ENCODE peak calls at places on chromosomes 5 and 9, in eight cellular contexts. One of them, this sample, is unnamed.

GRCh38 chr9:38212016-38212415 is 143.0 kb upstream of the SHB start:
- DNase-seq in endothelial cell of umbilical vein: no peak
- DNase-seq in lower lobe of right lung: no peak
- DNase-seq in keratinocyte: no peak
- DNase-seq in substantia nigra: no peak
- DNase-seq in adrenal gland: no peak
- DNase-seq in breast epithelium: no peak
- DNase-seq in CD4-positive, alpha-beta memory T cell: no peak
- DNase-seq in this sample: peak; percentile 76

GRCh38 chr9:35645736-35646582 is 4.8 kb downstream of the SIT1 start:
- DNase-seq in endothelial cell of umbilical vein: no peak
- DNase-seq in lower lobe of right lung: peak; percentile 62
- DNase-seq in keratinocyte: no peak
- DNase-seq in substantia nigra: peak; percentile 65
- DNase-seq in adrenal gland: peak; percentile 48
- DNase-seq in breast epithelium: peak; percentile 63
- DNase-seq in CD4-positive, alpha-beta memory T cell: no peak
- DNase-seq in this sample: peak; percentile 77

GRCh38 chr9:120435066-120435465 is 144.9 kb downstream of the CDK5RAP2 start:
- DNase-seq in endothelial cell of umbilical vein: no peak
- DNase-seq in lower lobe of right lung: no peak
- DNase-seq in keratinocyte: no peak
- DNase-seq in substantia nigra: no peak
- DNase-seq in adrenal gland: no peak
- DNase-seq in breast epithelium: no peak
- DNase-seq in CD4-positive, alpha-beta memory T cell: no peak
- DNase-seq in this sample: no peak

GRCh38 chr5:40514986-40515385 is 164.7 kb upstream of the PTGER4 start:
- DNase-seq in endothelial cell of umbilical vein: no peak
- DNase-seq in lower lobe of right lung: no peak
- DNase-seq in keratinocyte: no peak
- DNase-seq in substantia nigra: no peak
- DNase-seq in adrenal gland: no peak
- DNase-seq in breast epithelium: no peak
- DNase-seq in CD4-positive, alpha-beta memory T cell: peak; percentile 50
- DNase-seq in this sample: no peak

GRCh38 chr9:134318941-134319305 is 7.3 kb upstream of the RXRA start:
- DNase-seq in endothelial cell of umbilical vein: no peak
- DNase-seq in lower lobe of right lung: peak; percentile 34
- DNase-seq in keratinocyte: no peak
- DNase-seq in substantia nigra: no peak
- DNase-seq in adrenal gland: no peak
- DNase-seq in breast epithelium: no peak
- DNase-seq in CD4-positive, alpha-beta memory T cell: no peak
- DNase-seq in this sample: no peak

GRCh38 chr5:108451269-108451668 is 69.4 kb upstream of the FBXL17 start:
- DNase-seq in endothelial cell of umbilical vein: no peak
- DNase-seq in lower lobe of right lung: no peak
- DNase-seq in keratinocyte: no peak
- DNase-seq in substantia nigra: no peak
- DNase-seq in adrenal gland: no peak
- DNase-seq in breast epithelium: no peak
- DNase-seq in CD4-positive, alpha-beta memory T cell: no peak
- DNase-seq in this sample: no peak

GRCh38 chr5:139651863-139652787 is 4.0 kb downstream of the CXXC5 start:
- DNase-seq in endothelial cell of umbilical vein: peak; percentile 73
- DNase-seq in lower lobe of right lung: peak; percentile 84
- DNase-seq in keratinocyte: no peak
- DNase-seq in substantia nigra: peak; percentile 95
- DNase-seq in adrenal gland: peak; percentile 94
- DNase-seq in breast epithelium: no peak
- DNase-seq in CD4-positive, alpha-beta memory T cell: no peak
- DNase-seq in this sample: peak; percentile 47

GRCh38 chr9:93662952-93663572 is 86.7 kb downstream of the PHF2 start:
- DNase-seq in endothelial cell of umbilical vein: no peak
- DNase-seq in lower lobe of right lung: no peak
- DNase-seq in keratinocyte: no peak
- DNase-seq in substantia nigra: no peak
- DNase-seq in adrenal gland: no peak
- DNase-seq in breast epithelium: peak; percentile 5
- DNase-seq in CD4-positive, alpha-beta memory T cell: no peak
- DNase-seq in this sample: no peak

GRCh38 chr5:172496671-172497371 is 42.5 kb upstream of the SH3PXD2B start:
- DNase-seq in endothelial cell of umbilical vein: peak; percentile 43
- DNase-seq in lower lobe of right lung: no peak
- DNase-seq in keratinocyte: no peak
- DNase-seq in substantia nigra: no peak
- DNase-seq in adrenal gland: peak; percentile 72
- DNase-seq in breast epithelium: no peak
- DNase-seq in CD4-positive, alpha-beta memory T cell: no peak
- DNase-seq in this sample: no peak

GRCh38 chr9:134545213-134546211 is 96.1 kb upstream of the COL5A1 start:
- DNase-seq in endothelial cell of umbilical vein: no peak
- DNase-seq in lower lobe of right lung: no peak
- DNase-seq in keratinocyte: no peak
- DNase-seq in substantia nigra: peak; percentile 25
- DNase-seq in adrenal gland: no peak
- DNase-seq in breast epithelium: no peak
- DNase-seq in CD4-positive, alpha-beta memory T cell: no peak
- DNase-seq in this sample: no peak

GRCh38 chr9:98360176-98360708 is 104.8 kb upstream of the TBC1D2 start:
- DNase-seq in endothelial cell of umbilical vein: no peak
- DNase-seq in lower lobe of right lung: no peak
- DNase-seq in keratinocyte: no peak
- DNase-seq in substantia nigra: no peak
- DNase-seq in adrenal gland: no peak
- DNase-seq in breast epithelium: no peak
- DNase-seq in CD4-positive, alpha-beta memory T cell: no peak
- DNase-seq in this sample: no peak

GRCh38 chr5:40991168-40991980 is 79.8 kb downstream of the MROH2B start:
- DNase-seq in endothelial cell of umbilical vein: peak; percentile 90
- DNase-seq in lower lobe of right lung: no peak
- DNase-seq in keratinocyte: no peak
- DNase-seq in substantia nigra: peak; percentile 16
- DNase-seq in adrenal gland: peak; percentile 82
- DNase-seq in breast epithelium: no peak
- DNase-seq in CD4-positive, alpha-beta memory T cell: no peak
- DNase-seq in this sample: peak; percentile 33

GRCh38 chr9:33165263-33166151 is 1.6 kb downstream of the B4GALT1 start:
- DNase-seq in endothelial cell of umbilical vein: peak; percentile 39
- DNase-seq in lower lobe of right lung: no peak
- DNase-seq in keratinocyte: no peak
- DNase-seq in substantia nigra: no peak
- DNase-seq in adrenal gland: peak; percentile 81
- DNase-seq in breast epithelium: no peak
- DNase-seq in CD4-positive, alpha-beta memory T cell: peak; percentile 44
- DNase-seq in this sample: peak; percentile 96

GRCh38 chr5:136123236-136123768 is 9.3 kb upstream of the SMAD5 start:
- DNase-seq in endothelial cell of umbilical vein: no peak
- DNase-seq in lower lobe of right lung: no peak
- DNase-seq in keratinocyte: no peak
- DNase-seq in substantia nigra: no peak
- DNase-seq in adrenal gland: no peak
- DNase-seq in breast epithelium: no peak
- DNase-seq in CD4-positive, alpha-beta memory T cell: no peak
- DNase-seq in this sample: peak; percentile 44

GRCh38 chr5:146840016-146840415 is 38.5 kb downstream of the PPP2R2B start:
- DNase-seq in endothelial cell of umbilical vein: no peak
- DNase-seq in lower lobe of right lung: no peak
- DNase-seq in keratinocyte: no peak
- DNase-seq in substantia nigra: no peak
- DNase-seq in adrenal gland: no peak
- DNase-seq in breast epithelium: no peak
- DNase-seq in CD4-positive, alpha-beta memory T cell: no peak
- DNase-seq in this sample: no peak

GRCh38 chr9:93822229-93822628 is 132.9 kb downstream of the BARX1 start:
- DNase-seq in endothelial cell of umbilical vein: no peak
- DNase-seq in lower lobe of right lung: no peak
- DNase-seq in keratinocyte: no peak
- DNase-seq in substantia nigra: no peak
- DNase-seq in adrenal gland: no peak
- DNase-seq in breast epithelium: no peak
- DNase-seq in CD4-positive, alpha-beta memory T cell: no peak
- DNase-seq in this sample: no peak

GRCh38 chr5:140967226-140967893 is 1.1 kb downstream of the PCDHAC2 start:
- DNase-seq in endothelial cell of umbilical vein: peak; percentile 3
- DNase-seq in lower lobe of right lung: no peak
- DNase-seq in keratinocyte: no peak
- DNase-seq in substantia nigra: no peak
- DNase-seq in adrenal gland: no peak
- DNase-seq in breast epithelium: no peak
- DNase-seq in CD4-positive, alpha-beta memory T cell: no peak
- DNase-seq in this sample: no peak

GRCh38 chr5:155530046-155530445 is 516.5 kb downstream of the KIF4B start:
- DNase-seq in endothelial cell of umbilical vein: no peak
- DNase-seq in lower lobe of right lung: no peak
- DNase-seq in keratinocyte: peak; percentile 48
- DNase-seq in substantia nigra: no peak
- DNase-seq in adrenal gland: no peak
- DNase-seq in breast epithelium: no peak
- DNase-seq in CD4-positive, alpha-beta memory T cell: no peak
- DNase-seq in this sample: no peak

GRCh38 chr9:109270971-109271900 is 49.6 kb downstream of the EPB41L4B start:
- DNase-seq in endothelial cell of umbilical vein: no peak
- DNase-seq in lower lobe of right lung: no peak
- DNase-seq in keratinocyte: no peak
- DNase-seq in substantia nigra: no peak
- DNase-seq in adrenal gland: no peak
- DNase-seq in breast epithelium: no peak
- DNase-seq in CD4-positive, alpha-beta memory T cell: no peak
- DNase-seq in this sample: no peak

GRCh38 chr5:126446498-126447224 is 23.5 kb downstream of the GRAMD2B start:
- DNase-seq in endothelial cell of umbilical vein: no peak
- DNase-seq in lower lobe of right lung: no peak
- DNase-seq in keratinocyte: peak; percentile 77
- DNase-seq in substantia nigra: no peak
- DNase-seq in adrenal gland: no peak
- DNase-seq in breast epithelium: no peak
- DNase-seq in CD4-positive, alpha-beta memory T cell: no peak
- DNase-seq in this sample: peak; percentile 84

GRCh38 chr5:78364005-78364404 is 3.6 kb downstream of the SCAMP1 start:
- DNase-seq in endothelial cell of umbilical vein: no peak
- DNase-seq in lower lobe of right lung: no peak
- DNase-seq in keratinocyte: no peak
- DNase-seq in substantia nigra: no peak
- DNase-seq in adrenal gland: no peak
- DNase-seq in breast epithelium: no peak
- DNase-seq in CD4-positive, alpha-beta memory T cell: no peak
- DNase-seq in this sample: no peak

GRCh38 chr5:111656580-111656979 is 100.4 kb downstream of the NREP start:
- DNase-seq in endothelial cell of umbilical vein: no peak
- DNase-seq in lower lobe of right lung: no peak
- DNase-seq in keratinocyte: no peak
- DNase-seq in substantia nigra: no peak
- DNase-seq in adrenal gland: no peak
- DNase-seq in breast epithelium: no peak
- DNase-seq in CD4-positive, alpha-beta memory T cell: no peak
- DNase-seq in this sample: no peak

GRCh38 chr5:143932584-143932983 is 120.6 kb downstream of the HMHB1 start:
- DNase-seq in endothelial cell of umbilical vein: no peak
- DNase-seq in lower lobe of right lung: no peak
- DNase-seq in keratinocyte: peak; percentile 52
- DNase-seq in substantia nigra: no peak
- DNase-seq in adrenal gland: no peak
- DNase-seq in breast epithelium: no peak
- DNase-seq in CD4-positive, alpha-beta memory T cell: no peak
- DNase-seq in this sample: no peak
- H3K27ac ChIP-seq in endothelial cell of umbilical vein: no peak overlapping the region
- H3K27ac ChIP-seq in lower lobe of right lung: no peak overlapping the region
- H3K27ac ChIP-seq in keratinocyte: peak overlapping the region; percentile 36
- H3K27ac ChIP-seq in substantia nigra: no peak overlapping the region
- H3K27ac ChIP-seq in adrenal gland: no peak overlapping the region
- H3K27ac ChIP-seq in breast epithelium: no peak overlapping the region
- H3K27ac ChIP-seq in CD4-positive, alpha-beta memory T cell: no peak overlapping the region
- H3K27ac ChIP-seq in this sample: no peak overlapping the region

GRCh38 chr9:77752566-77752965 is 104.4 kb upstream of the GNA14 start:
- DNase-seq in endothelial cell of umbilical vein: no peak
- DNase-seq in lower lobe of right lung: no peak
- DNase-seq in keratinocyte: no peak
- DNase-seq in substantia nigra: no peak
- DNase-seq in adrenal gland: no peak
- DNase-seq in breast epithelium: no peak
- DNase-seq in CD4-positive, alpha-beta memory T cell: no peak
- DNase-seq in this sample: no peak
- H3K27ac ChIP-seq in endothelial cell of umbilical vein: no peak overlapping the region
- H3K27ac ChIP-seq in lower lobe of right lung: no peak overlapping the region
- H3K27ac ChIP-seq in keratinocyte: no peak overlapping the region
- H3K27ac ChIP-seq in substantia nigra: no peak overlapping the region
- H3K27ac ChIP-seq in adrenal gland: no peak overlapping the region
- H3K27ac ChIP-seq in breast epithelium: no peak overlapping the region
- H3K27ac ChIP-seq in CD4-positive, alpha-beta memory T cell: no peak overlapping the region
- H3K27ac ChIP-seq in this sample: no peak overlapping the region

GRCh38 chr5:43704243-43704642 is 101.3 kb downstream of the NNT start:
- DNase-seq in endothelial cell of umbilical vein: no peak
- DNase-seq in lower lobe of right lung: no peak
- DNase-seq in keratinocyte: no peak
- DNase-seq in substantia nigra: no peak
- DNase-seq in adrenal gland: no peak
- DNase-seq in breast epithelium: no peak
- DNase-seq in CD4-positive, alpha-beta memory T cell: no peak
- DNase-seq in this sample: no peak
- H3K27ac ChIP-seq in endothelial cell of umbilical vein: no peak overlapping the region
- H3K27ac ChIP-seq in lower lobe of right lung: no peak overlapping the region
- H3K27ac ChIP-seq in keratinocyte: no peak overlapping the region
- H3K27ac ChIP-seq in substantia nigra: no peak overlapping the region
- H3K27ac ChIP-seq in adrenal gland: no peak overlapping the region
- H3K27ac ChIP-seq in breast epithelium: no peak overlapping the region
- H3K27ac ChIP-seq in CD4-positive, alpha-beta memory T cell: no peak overlapping the region
- H3K27ac ChIP-seq in this sample: no peak overlapping the region

DNA sequence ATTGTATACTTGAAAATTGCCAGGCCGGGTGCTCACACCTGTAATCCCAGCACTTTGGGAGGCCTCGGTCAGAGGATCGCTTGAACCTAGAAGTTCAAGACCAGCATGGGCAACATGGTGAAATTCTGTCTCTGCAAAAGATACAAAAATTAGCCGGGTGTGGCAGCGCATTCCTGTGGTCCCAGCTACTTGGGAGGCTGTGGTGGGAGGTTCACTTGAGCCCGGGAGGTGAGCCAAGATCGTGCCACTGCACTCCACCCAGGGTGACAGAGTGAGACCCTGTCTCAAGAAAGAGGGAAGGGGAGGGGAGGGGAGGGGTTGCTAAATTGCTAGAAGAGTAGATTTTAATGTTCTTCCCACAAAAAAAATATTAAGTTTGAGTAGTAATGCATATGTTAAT is 53.2 kb downstream of the FNBP1 start:
- DNase-seq in endothelial cell of umbilical vein: no peak
- DNase-seq in lower lobe of right lung: no peak
- DNase-seq in keratinocyte: no peak
- DNase-seq in substantia nigra: no peak
- DNase-seq in adrenal gland: no peak
- DNase-seq in breast epithelium: no peak
- DNase-seq in CD4-positive, alpha-beta memory T cell: no peak
- DNase-seq in this sample: no peak
- H3K27ac ChIP-seq in endothelial cell of umbilical vein: no peak overlapping the region
- H3K27ac ChIP-seq in lower lobe of right lung: no peak overlapping the region
- H3K27ac ChIP-seq in keratinocyte: no peak overlapping the region
- H3K27ac ChIP-seq in substantia nigra: peak overlapping the region; percentile 53
- H3K27ac ChIP-seq in adrenal gland: no peak overlapping the region
- H3K27ac ChIP-seq in breast epithelium: peak overlapping the region; percentile 39
- H3K27ac ChIP-seq in CD4-positive, alpha-beta memory T cell: peak overlapping the region; percentile 73
- H3K27ac ChIP-seq in this sample: no peak overlapping the region

This sample was measured in small intestine.